ENCODE peak calls at places on chromosomes 4 and X, in six cellular contexts. D, S, J, T, K and F are unnamed samples.

GRCh38 chr4:6658635-6659075 is 18.2 kb downstream of the MRFAP1 start:
- DNase-seq in D (peak), S (peak), K (no peak), J (no peak), T (no peak), F (no peak)

GRCh38 chr4:33088713-33089112 is 2368.5 kb downstream of the PCDH7 start:
- DNase-seq in D (no peak), J (no peak), T (no peak), K (no peak), S (no peak), F (no peak)

GRCh38 chrX:69229436-69229835 is 64.2 kb upstream of the PJA1 start:
- DNase-seq in K (no peak), J (no peak), D (peak), T (no peak), S (no peak), F (peak)

GRCh38 chrX:18885317-18886004 is 98.5 kb downstream of the PHKA2 start:
- DNase-seq in S (no peak), D (peak), J (no peak), K (peak), T (no peak), F (no peak)

GRCh38 chr4:184444953-184445309 is 29.4 kb downstream of the IRF2 start:
- DNase-seq in T (no peak), D (no peak), J (no peak), S (no peak), K (no peak), F (no peak)

GRCh38 chr4:6701371-6701770 is 7.7 kb downstream of the S100P start:
- DNase-seq in D (no peak), J (peak), S (peak), T (no peak), K (peak), F (peak)

GRCh38 chr4:88382621-88383020 is 4.0 kb downstream of the HERC6 start:
- DNase-seq in J (no peak), S (no peak), T (no peak), K (no peak), D (no peak), F (no peak)

GRCh38 chr4:87659247-87659931 is 9.3 kb downstream of the DMP1 start:
- DNase-seq in S (no peak), D (no peak), K (peak), T (no peak), J (no peak), F (no peak)

GRCh38 chrX:46444011-46444410 is 101.2 kb downstream of the ZNF674 start:
- DNase-seq in S (no peak), K (peak), T (no peak), D (peak), J (no peak), F (peak)

GRCh38 chrX:21657318-21658151 is 595 bp downstream of the KLHL34 start:
- DNase-seq in T (no peak), D (no peak), K (no peak), J (no peak), S (no peak), F (no peak)

GRCh38 chrX:43958529-43958928 is 14.7 kb downstream of the NDP start:
- DNase-seq in K (peak), D (peak), J (no peak), T (peak), S (peak), F (peak)

GRCh38 chr4:81722229-81722900 is 250.7 kb upstream of the RASGEF1B start:
- DNase-seq in T (peak), J (no peak), D (no peak), S (no peak), K (no peak), F (no peak)

GRCh38 chr4:85028910-85029309 is 62.4 kb upstream of the WDFY3 start:
- DNase-seq in D (peak), S (no peak), J (no peak), K (peak), T (no peak), F (peak)

GRCh38 chr4:121307441-121308327 is 73.1 kb downstream of the QRFPR start:
- DNase-seq in K (peak), S (peak), J (peak), T (peak), D (peak), F (peak)

GRCh38 chr4:184899261-184900134 is 73.7 kb upstream of the ACSL1 start:
- DNase-seq in T (no peak), D (peak), S (no peak), J (no peak), K (no peak), F (peak)

GRCh38 chrX:74890676-74891430 is 34.4 kb downstream of the NEXMIF start:
- DNase-seq in T (no peak), D (no peak), K (no peak), J (no peak), S (no peak), F (no peak)

GRCh38 chr4:185227713-185228278 is 18.4 kb downstream of the SNX25 start:
- DNase-seq in S (no peak), T (no peak), J (no peak), K (no peak), D (no peak), F (no peak)

GRCh38 chr4:54800831-54801530 is 143.2 kb downstream of the KIT start:
- DNase-seq in T (no peak), K (peak), J (no peak), S (no peak), D (no peak), F (no peak)

GRCh38 chr4:76090241-76090691 is 15.8 kb downstream of the ART3 start:
- DNase-seq in J (no peak), D (peak), T (no peak), S (no peak), K (peak), F (peak)

GRCh38 chrX:18702362-18703195 is 4.9 kb upstream of the PPEF1 start:
- DNase-seq in K (no peak), S (no peak), T (no peak), J (no peak), D (peak), F (no peak)

GRCh38 chr4:110586137-110586850 is 36.6 kb downstream of the PITX2 start:
- DNase-seq in J (no peak), T (no peak), S (no peak), K (peak), D (peak), F (peak)

GRCh38 chr4:182447938-182448280 is 204.7 kb downstream of the TENM3 start:
- DNase-seq in S (no peak), D (no peak), T (no peak), J (no peak), K (no peak), F (no peak)
- H3K18ac ChIP-seq in S (no peak), D (no peak), T (peak), J (peak), K (peak), F (peak)

GRCh38 chr4:40058854-40059253 is 2.2 kb downstream of the N4BP2 start:
- DNase-seq in T (no peak), K (no peak), J (no peak), S (no peak), D (no peak), F (no peak)

GRCh38 chr4:40058121-40058520 is 1.5 kb downstream of the N4BP2 start:
- DNase-seq in K (peak), J (no peak), T (no peak), D (no peak), S (no peak), F (no peak)

GRCh38 chr4:40056722-40057539 is at the start of gene N4BP2:
- DNase-seq in S (peak), K (peak), D (peak), J (no peak), T (peak), F (peak)

GRCh38 chr4:40055873-40056721 is 553 bp upstream of the N4BP2 start:
- DNase-seq in S (peak), T (peak), K (peak), D (peak), J (no peak), F (peak)

GRCh38 chr4:40057540-40058091 is 966 bp downstream of the N4BP2 start:
- DNase-seq in D (peak), T (peak), K (peak), J (no peak), S (peak), F (peak)
- H3K18ac ChIP-seq in D (peak), T (peak), K (peak), J (peak), S (no peak), F (peak)

DNA sequence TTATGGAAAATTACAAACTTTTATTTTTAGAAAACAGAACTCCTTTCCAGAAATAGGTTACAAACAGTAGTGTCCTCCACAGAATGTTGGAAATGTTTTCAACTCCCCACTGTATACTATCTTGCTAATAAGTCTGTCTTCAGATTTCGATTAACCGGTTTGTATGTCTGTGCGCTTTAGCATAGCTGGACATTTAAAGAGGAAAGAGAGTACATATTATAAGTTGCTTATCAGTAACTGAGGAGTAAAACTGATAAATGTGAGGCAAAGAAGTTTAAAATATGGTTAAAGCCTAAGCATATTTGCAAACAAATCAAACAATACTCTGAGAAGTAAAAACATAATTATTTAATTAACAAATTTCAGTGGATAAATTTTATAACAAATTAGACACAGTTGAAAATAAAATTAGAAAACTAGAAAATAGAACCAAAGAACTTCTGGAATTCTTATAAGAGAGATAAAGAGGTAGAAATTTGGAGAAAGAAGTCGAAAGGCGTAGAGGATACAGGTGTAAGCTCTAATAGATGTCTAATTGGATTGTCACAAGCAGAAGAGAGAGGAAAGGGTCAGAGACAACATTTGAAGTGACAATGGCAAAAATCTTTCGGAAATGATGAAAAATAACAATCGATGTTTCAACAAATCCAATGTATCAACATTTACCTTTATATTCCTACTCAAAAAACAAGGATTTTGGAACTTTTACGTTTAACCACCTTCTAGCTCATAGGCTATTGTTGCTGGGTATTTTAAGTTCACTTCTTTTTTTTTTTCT is 3.6 kb downstream of the CXCL8 start:
- DNase-seq in T (no peak), S (no peak), J (no peak), D (no peak), K (no peak), F (peak)
- H3K18ac ChIP-seq in T (no peak), S (no peak), J (no peak), D (no peak), K (no peak), F (no peak)

GRCh38 chr4:140108243-140108642 is 45.7 kb downstream of the MAML3 start:
- DNase-seq in J (no peak), T (no peak), K (no peak), S (no peak), D (no peak), F (no peak)

GRCh38 chr4:140112576-140112975 is 41.4 kb downstream of the MAML3 start:
- DNase-seq in T (no peak), J (no peak), S (no peak), D (no peak), K (no peak), F (no peak)

GRCh38 chr4:140108713-140109230 is 45.2 kb downstream of the MAML3 start:
- DNase-seq in D (no peak), J (no peak), T (no peak), K (no peak), S (no peak), F (no peak)

GRCh38 chr4:140110542-140110941 is 43.4 kb downstream of the MAML3 start:
- DNase-seq in S (no peak), K (no peak), D (no peak), T (no peak), J (no peak), F (no peak)

DNA sequence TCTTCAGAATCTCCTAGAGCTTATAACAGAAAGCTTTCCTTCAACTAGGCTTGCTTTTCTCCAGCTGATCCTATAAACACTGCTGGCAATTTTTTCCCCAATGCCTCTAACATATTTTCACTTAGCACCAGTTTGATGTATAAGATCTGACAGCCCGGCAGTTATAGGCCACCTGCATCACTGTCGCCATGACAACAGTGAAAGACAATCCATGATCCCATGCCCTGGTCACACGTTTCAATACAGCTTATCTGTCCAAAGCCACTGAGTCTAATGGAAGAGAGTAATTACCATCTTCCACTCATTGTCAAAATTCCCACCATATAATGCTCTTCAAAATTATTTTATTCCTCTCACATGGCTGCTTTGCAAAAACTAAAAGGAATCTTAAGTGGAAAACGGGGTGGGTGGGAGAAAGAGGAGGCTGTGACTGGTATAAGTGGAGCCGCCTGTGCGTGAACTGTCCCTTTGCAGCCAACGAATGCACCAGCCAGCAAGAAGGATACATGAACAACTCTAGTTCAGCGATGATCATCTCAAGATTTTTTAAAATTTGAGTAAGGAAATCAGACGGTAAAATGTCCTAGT is 44.3 kb downstream of the MAML3 start:
- DNase-seq in T (peak), D (no peak), S (no peak), K (peak), J (no peak), F (no peak)
- H3K18ac ChIP-seq in T (no peak), D (no peak), S (no peak), K (no peak), J (no peak), F (no peak)

DNA sequence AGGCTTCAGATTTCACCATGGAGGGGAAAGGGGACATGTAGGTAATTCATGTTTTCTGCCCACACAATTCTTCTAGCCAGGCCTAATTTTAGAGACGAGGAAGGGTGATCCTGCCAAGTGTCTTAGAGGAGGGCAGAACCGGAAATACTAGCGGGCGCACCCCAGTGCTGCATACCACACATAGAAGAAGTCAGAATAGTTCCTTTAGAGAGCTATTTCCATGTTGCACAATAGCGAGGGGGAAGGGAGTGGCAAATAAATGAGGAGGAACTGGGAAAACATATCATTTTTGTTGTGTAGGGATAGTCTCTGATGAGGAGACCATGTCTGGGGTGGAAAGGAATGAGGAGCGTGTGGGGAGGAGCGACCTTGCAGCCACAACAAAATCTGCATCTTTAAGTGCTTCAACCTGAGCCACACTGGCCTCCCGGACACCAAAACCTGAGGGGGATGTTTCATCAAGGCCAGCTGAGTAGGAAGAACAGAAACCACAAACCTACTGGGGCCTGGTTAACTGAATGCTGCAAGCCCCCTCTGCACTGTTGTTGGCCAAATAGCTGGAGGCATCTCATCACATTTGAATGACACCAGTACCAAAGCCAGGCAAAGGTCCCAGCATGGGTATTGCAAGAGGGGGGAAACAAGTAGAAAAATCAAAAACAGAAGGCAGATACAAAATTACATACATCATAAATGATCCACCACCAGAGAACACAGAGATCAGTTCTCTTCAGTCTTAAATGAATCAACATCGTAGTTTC is 26.7 kb upstream of the C1QTNF7 start:
- DNase-seq in K (peak), J (no peak), D (peak), S (no peak), T (no peak), F (peak)
- H3K18ac ChIP-seq in K (no peak), J (no peak), D (peak), S (no peak), T (no peak), F (no peak)